ENCODE peak calls at places on chromosome 12, in nine cellular contexts. One of them, this sample, is unnamed.

GRCh38 chr12:87813476-87814234 is 215.5 kb downstream of the C12orf50 start:
- DNase-seq in stimulated activated CD4-positive, alpha-beta T cell treated with anti-CD3 and anti-CD28 coated beads, Interleukin-4, amount 100 ng/mL, for 24 hours: no peak
- DNase-seq in activated CD4-positive, alpha-beta memory T cell treated with anti-CD3 and anti-CD28 coated beads, Interleukin-2, amount 10 ng/mL, durations not matched to agents 7 days and 5 days: no peak
- DNase-seq in neuronal stem cell: no peak
- DNase-seq in NCI-H1092: no peak
- DNase-seq in tibial artery: no peak
- DNase-seq in left ventricle myocardium inferior: no peak
- DNase-seq in RPMI7951: peak
- DNase-seq in SK-N-DZ: no peak
- DNase-seq in this sample: no peak

GRCh38 chr12:65742481-65742971 is 81.8 kb upstream of the HMGA2 start:
- DNase-seq in stimulated activated CD4-positive, alpha-beta T cell treated with anti-CD3 and anti-CD28 coated beads, Interleukin-4, amount 100 ng/mL, for 24 hours: no peak
- DNase-seq in activated CD4-positive, alpha-beta memory T cell treated with anti-CD3 and anti-CD28 coated beads, Interleukin-2, amount 10 ng/mL, durations not matched to agents 7 days and 5 days: no peak
- DNase-seq in neuronal stem cell: peak
- DNase-seq in NCI-H1092: no peak
- DNase-seq in tibial artery: no peak
- DNase-seq in left ventricle myocardium inferior: no peak
- DNase-seq in RPMI7951: peak
- DNase-seq in SK-N-DZ: no peak
- DNase-seq in this sample: no peak

GRCh38 chr12:68180792-68181744 is 21.5 kb upstream of the IFNG start:
- DNase-seq in stimulated activated CD4-positive, alpha-beta T cell treated with anti-CD3 and anti-CD28 coated beads, Interleukin-4, amount 100 ng/mL, for 24 hours: peak
- DNase-seq in activated CD4-positive, alpha-beta memory T cell treated with anti-CD3 and anti-CD28 coated beads, Interleukin-2, amount 10 ng/mL, durations not matched to agents 7 days and 5 days: peak
- DNase-seq in neuronal stem cell: no peak
- DNase-seq in NCI-H1092: no peak
- DNase-seq in tibial artery: no peak
- DNase-seq in left ventricle myocardium inferior: no peak
- DNase-seq in RPMI7951: peak
- DNase-seq in SK-N-DZ: no peak
- DNase-seq in this sample: no peak

GRCh38 chr12:124592050-124592449 is 24.6 kb upstream of the NCOR2 start:
- DNase-seq in stimulated activated CD4-positive, alpha-beta T cell treated with anti-CD3 and anti-CD28 coated beads, Interleukin-4, amount 100 ng/mL, for 24 hours: no peak
- DNase-seq in activated CD4-positive, alpha-beta memory T cell treated with anti-CD3 and anti-CD28 coated beads, Interleukin-2, amount 10 ng/mL, durations not matched to agents 7 days and 5 days: no peak
- DNase-seq in neuronal stem cell: no peak
- DNase-seq in NCI-H1092: no peak
- DNase-seq in tibial artery: no peak
- DNase-seq in left ventricle myocardium inferior: no peak
- DNase-seq in RPMI7951: peak
- DNase-seq in SK-N-DZ: no peak
- DNase-seq in this sample: no peak

GRCh38 chr12:6078378-6079083 is 45.9 kb downstream of the VWF start:
- DNase-seq in stimulated activated CD4-positive, alpha-beta T cell treated with anti-CD3 and anti-CD28 coated beads, Interleukin-4, amount 100 ng/mL, for 24 hours: no peak
- DNase-seq in activated CD4-positive, alpha-beta memory T cell treated with anti-CD3 and anti-CD28 coated beads, Interleukin-2, amount 10 ng/mL, durations not matched to agents 7 days and 5 days: no peak
- DNase-seq in neuronal stem cell: no peak
- DNase-seq in NCI-H1092: no peak
- DNase-seq in tibial artery: no peak
- DNase-seq in left ventricle myocardium inferior: no peak
- DNase-seq in RPMI7951: peak
- DNase-seq in SK-N-DZ: no peak
- DNase-seq in this sample: no peak

GRCh38 chr12:108828774-108829173 is 28.6 kb downstream of the SSH1 start:
- DNase-seq in stimulated activated CD4-positive, alpha-beta T cell treated with anti-CD3 and anti-CD28 coated beads, Interleukin-4, amount 100 ng/mL, for 24 hours: no peak
- DNase-seq in activated CD4-positive, alpha-beta memory T cell treated with anti-CD3 and anti-CD28 coated beads, Interleukin-2, amount 10 ng/mL, durations not matched to agents 7 days and 5 days: no peak
- DNase-seq in neuronal stem cell: no peak
- DNase-seq in NCI-H1092: no peak
- DNase-seq in tibial artery: no peak
- DNase-seq in left ventricle myocardium inferior: peak
- DNase-seq in RPMI7951: peak
- DNase-seq in SK-N-DZ: no peak
- DNase-seq in this sample: no peak

GRCh38 chr12:119869720-119870119 is 7.4 kb downstream of the CIT start:
- DNase-seq in stimulated activated CD4-positive, alpha-beta T cell treated with anti-CD3 and anti-CD28 coated beads, Interleukin-4, amount 100 ng/mL, for 24 hours: no peak
- DNase-seq in activated CD4-positive, alpha-beta memory T cell treated with anti-CD3 and anti-CD28 coated beads, Interleukin-2, amount 10 ng/mL, durations not matched to agents 7 days and 5 days: no peak
- DNase-seq in neuronal stem cell: no peak
- DNase-seq in NCI-H1092: no peak
- DNase-seq in tibial artery: peak
- DNase-seq in left ventricle myocardium inferior: no peak
- DNase-seq in RPMI7951: peak
- DNase-seq in SK-N-DZ: no peak
- DNase-seq in this sample: no peak

GRCh38 chr12:132481771-132482745 is 7.9 kb upstream of the FBRSL1 start:
- DNase-seq in stimulated activated CD4-positive, alpha-beta T cell treated with anti-CD3 and anti-CD28 coated beads, Interleukin-4, amount 100 ng/mL, for 24 hours: no peak
- DNase-seq in activated CD4-positive, alpha-beta memory T cell treated with anti-CD3 and anti-CD28 coated beads, Interleukin-2, amount 10 ng/mL, durations not matched to agents 7 days and 5 days: no peak
- DNase-seq in neuronal stem cell: no peak
- DNase-seq in NCI-H1092: no peak
- DNase-seq in tibial artery: no peak
- DNase-seq in left ventricle myocardium inferior: no peak
- DNase-seq in RPMI7951: no peak
- DNase-seq in SK-N-DZ: no peak
- DNase-seq in this sample: no peak

GRCh38 chr12:89185889-89186288 is 166.4 kb downstream of the DUSP6 start:
- DNase-seq in stimulated activated CD4-positive, alpha-beta T cell treated with anti-CD3 and anti-CD28 coated beads, Interleukin-4, amount 100 ng/mL, for 24 hours: no peak
- DNase-seq in activated CD4-positive, alpha-beta memory T cell treated with anti-CD3 and anti-CD28 coated beads, Interleukin-2, amount 10 ng/mL, durations not matched to agents 7 days and 5 days: no peak
- DNase-seq in neuronal stem cell: no peak
- DNase-seq in NCI-H1092: no peak
- DNase-seq in tibial artery: no peak
- DNase-seq in left ventricle myocardium inferior: no peak
- DNase-seq in RPMI7951: no peak
- DNase-seq in SK-N-DZ: no peak
- DNase-seq in this sample: no peak

GRCh38 chr12:5789469-5789968 is 155.5 kb downstream of the ANO2 start:
- DNase-seq in stimulated activated CD4-positive, alpha-beta T cell treated with anti-CD3 and anti-CD28 coated beads, Interleukin-4, amount 100 ng/mL, for 24 hours: no peak
- DNase-seq in activated CD4-positive, alpha-beta memory T cell treated with anti-CD3 and anti-CD28 coated beads, Interleukin-2, amount 10 ng/mL, durations not matched to agents 7 days and 5 days: no peak
- DNase-seq in neuronal stem cell: no peak
- DNase-seq in NCI-H1092: no peak
- DNase-seq in tibial artery: no peak
- DNase-seq in left ventricle myocardium inferior: no peak
- DNase-seq in RPMI7951: peak
- DNase-seq in SK-N-DZ: no peak
- DNase-seq in this sample: no peak

GRCh38 chr12:113609692-113610469 is 138.2 kb upstream of the LHX5 start:
- DNase-seq in stimulated activated CD4-positive, alpha-beta T cell treated with anti-CD3 and anti-CD28 coated beads, Interleukin-4, amount 100 ng/mL, for 24 hours: no peak
- DNase-seq in activated CD4-positive, alpha-beta memory T cell treated with anti-CD3 and anti-CD28 coated beads, Interleukin-2, amount 10 ng/mL, durations not matched to agents 7 days and 5 days: no peak
- DNase-seq in neuronal stem cell: peak
- DNase-seq in NCI-H1092: no peak
- DNase-seq in tibial artery: no peak
- DNase-seq in left ventricle myocardium inferior: no peak
- DNase-seq in RPMI7951: no peak
- DNase-seq in SK-N-DZ: no peak
- DNase-seq in this sample: no peak